ENCODE peak calls at places on chromosomes 3 and 15, in ten cellular contexts. S is renal cortical epithelial cell; T is Daoy; L is stimulated activated CD4-positive, alpha-beta T cell treated with anti-CD3 and anti-CD28 coated beads, Interleukin-12 subunit alpha, Interleukin-12 subunit beta, amount 100 ng/mL, for 48 hours; E is stimulated activated naive CD8-positive, alpha-beta T cell treated with anti-CD3 and anti-CD28 coated beads, Interleukin-15, Interleukin-2, amounts not matched to agents 100 U/mL and 50 U/mL, for 24 hours; Y is endodermal cell; J is stimulated activated CD8-positive, alpha-beta memory T cell treated with anti-CD3 and anti-CD28 coated beads, Interleukin-4, amount 100 ng/mL, for 4 hours; O is esophagus muscularis mucosa; I is heart left ventricle; N is sciatic nerve. R is an unnamed sample.

GRCh38 chr3:49277357-49277723 is 308 bp upstream of the C3orf62 start:
- DNase-seq in S (no peak), T (no peak), L (no peak), E (no peak), Y (no peak), J (no peak), O (no peak), I (no peak), N (no peak), R (no peak)

GRCh38 chr3:149705416-149705815 is 46.9 kb downstream of the COMMD2 start:
- DNase-seq in S (no peak), T (no peak), L (no peak), E (no peak), Y (no peak), J (no peak), O (no peak), I (no peak), N (no peak), R (no peak)

GRCh38 chr3:186236357-186237020 is 125.5 kb downstream of the DGKG start:
- DNase-seq in S (peak; percentile 19), T (no peak), L (no peak), E (no peak), Y (no peak), J (no peak), O (no peak), I (no peak), N (no peak), R (no peak)

GRCh38 chr15:38169982-38170381 is 82.7 kb upstream of the SPRED1 start:
- DNase-seq in S (no peak), T (no peak), L (no peak), E (no peak), Y (no peak), J (no peak), O (no peak), I (no peak), N (no peak), R (no peak)

GRCh38 chr15:88649286-88649733 is 10.5 kb downstream of the ISG20 start:
- DNase-seq in S (peak; percentile 89), T (peak; percentile 87), L (peak; percentile 76), E (peak; percentile 84), Y (no peak), J (no peak), O (no peak), I (peak; percentile 89), N (peak; percentile 85), R (no peak)

GRCh38 chr3:43231276-43232000 is 54.9 kb upstream of the SNRK start:
- DNase-seq in S (peak; percentile 28), T (no peak), L (no peak), E (no peak), Y (no peak), J (no peak), O (peak; percentile 26), I (no peak), N (no peak), R (no peak)

GRCh38 chr15:90101130-90101968 is 919 bp downstream of the IDH2 start:
- DNase-seq in S (peak; percentile 53), T (peak; percentile 37), L (no peak), E (peak; percentile 51), Y (peak; percentile 74), J (no peak), O (no peak), I (peak; percentile 73), N (peak; percentile 73), R (peak; percentile 59)

GRCh38 chr15:22933641-22934061 is 46.5 kb downstream of the CYFIP1 start:
- DNase-seq in S (no peak), T (no peak), L (no peak), E (no peak), Y (no peak), J (no peak), O (no peak), I (no peak), N (no peak), R (no peak)

GRCh38 chr3:180036678-180037455 is at the start of gene PEX5L:
- DNase-seq in S (peak; percentile 1), T (peak; percentile 71), L (peak; percentile 6), E (peak; percentile 60), Y (peak; percentile 95), J (no peak), O (no peak), I (peak; percentile 41), N (peak; percentile 76), R (peak; percentile 79)

GRCh38 chr15:63969652-63970421 is 76.4 kb downstream of the DAPK2 start:
- DNase-seq in S (no peak), T (no peak), L (no peak), E (no peak), Y (peak; percentile 44), J (no peak), O (no peak), I (peak; percentile 67), N (no peak), R (no peak)

GRCh38 chr15:57118013-57118799 is 199.8 kb downstream of the TCF12 start:
- DNase-seq in S (peak; percentile 80), T (no peak), L (no peak), E (no peak), Y (no peak), J (no peak), O (no peak), I (peak; percentile 37), N (no peak), R (no peak)

GRCh38 chr15:65413051-65413759 is 9.5 kb downstream of the IGDCC4 start:
- DNase-seq in S (no peak), T (no peak), L (no peak), E (no peak), Y (no peak), J (no peak), O (no peak), I (no peak), N (no peak), R (no peak)

GRCh38 chr15:100780208-100780800 is 99.3 kb upstream of the ALDH1A3 start:
- DNase-seq in S (no peak), T (peak; percentile 0), L (no peak), E (no peak), Y (peak; percentile 12), J (no peak), O (peak; percentile 53), I (no peak), N (no peak), R (no peak)

GRCh38 chr3:42443292-42443691 is 32.9 kb upstream of the LYZL4 start:
- DNase-seq in S (no peak), T (no peak), L (no peak), E (no peak), Y (peak; percentile 58), J (no peak), O (no peak), I (no peak), N (no peak), R (no peak)

GRCh38 chr3:135000465-135000864 is 205.4 kb downstream of the EPHB1 start:
- DNase-seq in S (peak; percentile 83), T (no peak), L (no peak), E (no peak), Y (no peak), J (no peak), O (peak; percentile 77), I (no peak), N (no peak), R (no peak)

GRCh38 chr3:194928831-194929594 is 243.3 kb downstream of the FAM43A start:
- DNase-seq in S (no peak), T (no peak), L (no peak), E (no peak), Y (peak; percentile 93), J (no peak), O (peak; percentile 91), I (no peak), N (peak; percentile 82), R (no peak)

GRCh38 chr3:4524423-4524769 is 31.2 kb downstream of the ITPR1 start:
- DNase-seq in S (no peak), T (peak; percentile 25), L (no peak), E (no peak), Y (no peak), J (no peak), O (no peak), I (peak; percentile 42), N (no peak), R (no peak)

GRCh38 chr3:134487406-134487805 is 1.5 kb downstream of the CEP63 start:
- DNase-seq in S (no peak), T (no peak), L (no peak), E (no peak), Y (no peak), J (no peak), O (no peak), I (no peak), N (no peak), R (peak; percentile 36)

GRCh38 chr3:47421741-47422649 is 41.2 kb downstream of the PTPN23 start:
- DNase-seq in S (peak; percentile 18), T (peak; percentile 36), L (no peak), E (peak; percentile 33), Y (peak; percentile 75), J (no peak), O (no peak), I (peak; percentile 69), N (no peak), R (no peak)

GRCh38 chr3:182683335-182684257 is 109.7 kb upstream of the ATP11B start:
- DNase-seq in S (peak; percentile 71), T (peak; percentile 76), L (peak; percentile 69), E (peak; percentile 63), Y (peak; percentile 90), J (peak; percentile 28), O (no peak), I (peak; percentile 32), N (peak; percentile 67), R (peak; percentile 69)

GRCh38 chr3:143700431-143700975 is 147.8 kb downstream of the SLC9A9 start:
- DNase-seq in S (no peak), T (no peak), L (no peak), E (no peak), Y (no peak), J (no peak), O (no peak), I (no peak), N (no peak), R (no peak)

GRCh38 chr3:175486255-175486654 is 627.1 kb downstream of the NAALADL2 start:
- DNase-seq in S (no peak), T (no peak), L (no peak), E (no peak), Y (no peak), J (no peak), O (no peak), I (no peak), N (no peak), R (no peak)

GRCh38 chr3:36907911-36908646 is 36.8 kb downstream of the TRANK1 start:
- DNase-seq in S (peak; percentile 73), T (peak; percentile 60), L (peak; percentile 49), E (peak; percentile 71), Y (peak; percentile 43), J (peak; percentile 51), O (no peak), I (peak; percentile 55), N (peak; percentile 61), R (no peak)

GRCh38 chr3:178195824-178196223 is 340.4 kb upstream of the KCNMB2 start:
- DNase-seq in S (peak; percentile 70), T (peak; percentile 14), L (no peak), E (no peak), Y (no peak), J (no peak), O (no peak), I (no peak), N (no peak), R (no peak)

GRCh38 chr15:67700023-67700422 is 125.3 kb upstream of the SKOR1 start:
- DNase-seq in S (no peak), T (no peak), L (no peak), E (no peak), Y (no peak), J (no peak), O (no peak), I (no peak), N (no peak), R (no peak)

GRCh38 chr3:71512000-71512399 is 71.5 kb downstream of the FOXP1 start:
- DNase-seq in S (no peak), T (peak; percentile 44), L (peak; percentile 31), E (no peak), Y (peak; percentile 73), J (no peak), O (no peak), I (no peak), N (no peak), R (peak; percentile 37)

GRCh38 chr15:86650084-86650483 is 570.4 kb downstream of the AGBL1 start:
- DNase-seq in S (peak; percentile 3), T (no peak), L (peak; percentile 39), E (no peak), Y (no peak), J (no peak), O (no peak), I (no peak), N (no peak), R (no peak)

GRCh38 chr15:68277131-68277604 is 377 bp upstream of the FEM1B start:
- DNase-seq in S (no peak), T (no peak), L (no peak), E (no peak), Y (no peak), J (no peak), O (no peak), I (peak; percentile 59), N (no peak), R (peak; percentile 78)

R was measured in NCI-H524.